ENCODE peak calls at places on chromosomes 16 and 17, in eight cellular contexts. A is stimulated activated CD4-positive, alpha-beta T cell treated with anti-CD3 and anti-CD28 coated beads, Interleukin-1b, Interleukin-23, amount 100 ng/mL, for 1 hour; Q is HFFc6; X is AG20443; G is progenitor cell of endocrine pancreas; E is Calu3; S is ureter; P is RWPE1. O is an unnamed sample.

GRCh38 chr16:56847173-56847948 is 17.6 kb upstream of the SLC12A3 start:
- DNase-seq in E (no peak), Q (peak), S (no peak), A (no peak), P (no peak), X (no peak), G (no peak), O (no peak)

GRCh38 chr17:74448774-74449173 is 16.9 kb downstream of the GPRC5C start:
- DNase-seq in P (no peak), X (no peak), G (no peak), A (no peak), S (no peak), Q (no peak), E (no peak), O (no peak)

GRCh38 chr16:280991-281659 is 734 bp downstream of the ARHGDIG start:
- DNase-seq in G (no peak), Q (no peak), X (no peak), P (no peak), S (no peak), E (no peak), A (no peak), O (no peak)

GRCh38 chr16:67873435-67874146 is 739 bp downstream of the EDC4 start:
- DNase-seq in E (no peak), G (no peak), A (no peak), P (no peak), X (peak), S (no peak), Q (no peak), O (no peak)

GRCh38 chr17:41347872-41348760 is 2.5 kb downstream of the KRT33A start:
- DNase-seq in A (no peak), Q (no peak), P (peak), G (no peak), E (no peak), S (no peak), X (no peak), O (no peak)

GRCh38 chr16:68286153-68287074 is 22.1 kb downstream of the SLC7A6 start:
- DNase-seq in S (no peak), X (no peak), G (no peak), P (no peak), A (no peak), E (no peak), Q (no peak), O (no peak)

GRCh38 chr16:88013766-88014165 is 62.5 kb downstream of the BANP start:
- DNase-seq in G (no peak), E (no peak), X (no peak), Q (no peak), S (no peak), A (no peak), P (no peak), O (no peak)

GRCh38 chr16:48559462-48560211 is 50.3 kb downstream of the N4BP1 start:
- DNase-seq in P (no peak), X (no peak), E (no peak), Q (no peak), A (no peak), G (no peak), S (no peak), O (no peak)

GRCh38 chr16:79664407-79664806 is 63.9 kb upstream of the MAF start:
- DNase-seq in S (no peak), P (no peak), G (no peak), E (peak), X (no peak), Q (no peak), A (no peak), O (no peak)